ENCODE peak calls at places on chromosomes 6 and 20, in four cellular contexts. W is naive thymus-derived CD4-positive, alpha-beta T cell; J is adrenal gland; I is CD8-positive, alpha-beta T cell. F is an unnamed sample.
A peak's percentile ranks its signal among the peaks of the same experiment; 100 is the strongest.

GRCh38 chr6:106997392-106998257 is 23.1 kb upstream of the CD24 start:
- DNase-seq in W (peak; percentile 32), J (peak; percentile 77), I (no peak), F (no peak)

GRCh38 chr6:157090736-157091135 is 232.6 kb downstream of the TMEM242 start:
- DNase-seq in W (no peak), J (no peak), I (no peak), F (no peak)

GRCh38 chr6:165456327-165456726 is 146.9 kb upstream of the C6orf118 start:
- DNase-seq in W (no peak), J (no peak), I (no peak), F (no peak)

GRCh38 chr6:29553268-29554057 is 6.1 kb downstream of the UBD start:
- DNase-seq in W (peak; percentile 10), J (peak; percentile 56), I (no peak), F (peak; percentile 83)

GRCh38 chr20:31685853-31686641 is 36.6 kb downstream of the BCL2L1 start:
- DNase-seq in W (no peak), J (no peak), I (no peak), F (no peak)

GRCh38 chr20:51275816-51276215 is 252.9 kb upstream of the KCNG1 start:
- DNase-seq in W (no peak), J (no peak), I (no peak), F (no peak)

GRCh38 chr20:49352821-49353220 is 75.0 kb upstream of the ZNFX1 start:
- DNase-seq in W (no peak), J (no peak), I (no peak), F (no peak)

GRCh38 chr6:37141291-37142046 is 28.5 kb upstream of the PIM1 start:
- DNase-seq in W (no peak), J (no peak), I (no peak), F (no peak)

GRCh38 chr6:108902389-108902792 is 54.2 kb downstream of the ARMC2 start:
- DNase-seq in W (no peak), J (no peak), I (no peak), F (no peak)

GRCh38 chr6:15417811-15418210 is 171.9 kb downstream of the JARID2 start:
- DNase-seq in W (no peak), J (no peak), I (no peak), F (no peak)

GRCh38 chr20:44279228-44279627 is 31.8 kb downstream of the FITM2 start:
- DNase-seq in W (no peak), J (peak; percentile 56), I (no peak), F (no peak)

GRCh38 chr6:144286503-144287393 is 1.6 kb downstream of the UTRN start:
- DNase-seq in W (no peak), J (peak; percentile 87), I (no peak), F (peak; percentile 82)

GRCh38 chr6:22106445-22106844 is 190.4 kb downstream of the PRL start:
- DNase-seq in W (no peak), J (no peak), I (no peak), F (no peak)

GRCh38 chr20:36315545-36316351 is 9.6 kb downstream of the DLGAP4 start:
- DNase-seq in W (no peak), J (no peak), I (no peak), F (no peak)

GRCh38 chr20:48017504-48017903 is 232.2 kb upstream of the SULF2 start:
- DNase-seq in W (no peak), J (no peak), I (no peak), F (no peak)

GRCh38 chr6:39007575-39007974 is 41.0 kb upstream of the GLP1R start:
- DNase-seq in W (no peak), J (no peak), I (no peak), F (no peak)

GRCh38 chr20:52847029-52847660 is 125.0 kb upstream of the TSHZ2 start:
- DNase-seq in W (no peak), J (no peak), I (no peak), F (no peak)

GRCh38 chr6:170132011-170132521 is 158.8 kb downstream of the DLL1 start:
- DNase-seq in W (no peak), J (no peak), I (no peak), F (peak; percentile 12)

GRCh38 chr6:74343804-74344203 is 647.8 kb downstream of the CD109 start:
- DNase-seq in W (no peak), J (no peak), I (no peak), F (no peak)

GRCh38 chr20:17531537-17532025 is 402 bp upstream of the BFSP1 start:
- DNase-seq in W (no peak), J (no peak), I (no peak), F (no peak)

GRCh38 chr20:62226707-62227590 is 6.9 kb upstream of the HRH3 start:
- DNase-seq in W (no peak), J (no peak), I (no peak), F (no peak)

GRCh38 chr6:49923826-49924225 is 40.1 kb downstream of the DEFB114 start:
- DNase-seq in W (no peak), J (no peak), I (no peak), F (no peak)

GRCh38 chr20:18404172-18404571 is 62.7 kb downstream of the DZANK1 start:
- DNase-seq in W (no peak), J (no peak), I (no peak), F (no peak)

GRCh38 chr6:87483929-87484328 is 11.2 kb downstream of the SLC35A1 start:
- DNase-seq in W (no peak), J (no peak), I (no peak), F (no peak)

GRCh38 chr6:56864171-56864616 is 90.7 kb upstream of the BEND6 start:
- DNase-seq in W (no peak), J (no peak), I (no peak), F (no peak)

GRCh38 chr20:31675828-31676533 is 38.3 kb downstream of the COX4I2 start:
- DNase-seq in W (peak; percentile 55), J (no peak), I (peak; percentile 6), F (no peak)

GRCh38 chr20:34883087-34883688 is 6.8 kb downstream of the ACSS2 start:
- DNase-seq in W (no peak), J (no peak), I (no peak), F (no peak)

GRCh38 chr20:34884260-34884659 is 7.8 kb downstream of the ACSS2 start:
- DNase-seq in W (no peak), J (no peak), I (no peak), F (no peak)

GRCh38 chr20:34886122-34886521 is 9.7 kb downstream of the ACSS2 start:
- DNase-seq in W (no peak), J (no peak), I (no peak), F (no peak)

GRCh38 chr20:34881689-34882088 is 5.3 kb downstream of the ACSS2 start:
- DNase-seq in W (no peak), J (no peak), I (no peak), F (no peak)

DNA sequence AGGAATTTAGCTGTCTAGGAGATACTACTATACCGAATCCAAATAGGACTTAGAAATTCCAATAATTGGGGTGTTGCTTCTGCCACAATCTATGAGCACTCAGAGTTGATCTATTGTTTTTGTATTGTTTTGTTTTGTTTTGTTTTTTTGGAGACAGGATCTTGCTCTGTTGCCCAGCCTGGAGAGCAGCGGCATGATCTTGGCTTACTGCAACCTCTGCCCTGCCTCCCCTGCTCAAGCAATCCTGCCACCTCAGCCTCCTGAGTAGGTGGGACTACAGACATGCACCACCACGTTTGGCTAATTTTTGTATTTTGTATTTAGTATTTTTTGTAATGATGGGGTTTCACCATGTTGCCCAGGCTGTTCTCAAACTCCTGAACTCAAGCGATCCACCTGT is 7.4 kb downstream of the ACSS2 start:
- DNase-seq in W (no peak), J (no peak), I (no peak), F (no peak)
- H3K9me3 ChIP-seq in W (no peaks in the 10 kb centered on the region), J (no peaks in the 10 kb centered on the region), I (no peaks in the 10 kb centered on the region), F (no peaks in the 10 kb centered on the region)

GRCh38 chr6:12586696-12587095 is 129.9 kb upstream of the PHACTR1 start:
- DNase-seq in W (no peak), J (no peak), I (no peak), F (no peak)

GRCh38 chr6:12585497-12585958 is 131.0 kb upstream of the PHACTR1 start:
- DNase-seq in W (no peak), J (no peak), I (no peak), F (peak; percentile 45)

GRCh38 chr6:12582421-12583110 is 134.0 kb upstream of the PHACTR1 start:
- DNase-seq in W (no peak), J (no peak), I (no peak), F (no peak)

GRCh38 chr6:12587096-12587495 is 129.5 kb upstream of the PHACTR1 start:
- DNase-seq in W (no peak), J (no peak), I (no peak), F (no peak)

GRCh38 chr6:12584631-12585405 is 131.7 kb upstream of the PHACTR1 start:
- DNase-seq in W (no peak), J (no peak), I (no peak), F (no peak)
- H3K9me3 ChIP-seq in W (no peaks in the 10 kb centered on the region), J (no peaks in the 10 kb centered on the region), I (no peaks in the 10 kb centered on the region), F (no peaks in the 10 kb centered on the region)

GRCh38 chr6:168016176-168016620 is 18.7 kb downstream of the KIF25 start:
- DNase-seq in W (no peak), J (no peak), I (no peak), F (no peak)

GRCh38 chr6:168018664-168019063 is 21.2 kb downstream of the KIF25 start:
- DNase-seq in W (no peak), J (no peak), I (no peak), F (no peak)

GRCh38 chr6:168015492-168016175 is 18.2 kb downstream of the KIF25 start:
- DNase-seq in W (no peak), J (no peak), I (no peak), F (no peak)

GRCh38 chr6:168017629-168018028 is 20.2 kb downstream of the KIF25 start:
- DNase-seq in W (no peak), J (no peak), I (no peak), F (no peak)

GRCh38 chr6:168016756-168017525 is 19.5 kb downstream of the KIF25 start:
- DNase-seq in W (no peak), J (no peak), I (no peak), F (peak; percentile 9)
- H3K9me3 ChIP-seq in W (peaks cover 12% of the 10 kb centered on the region), J (no peaks in the 10 kb centered on the region), I (no peaks in the 10 kb centered on the region), F (no peaks in the 10 kb centered on the region)

GRCh38 chr20:60352580-60352979 is 394.4 kb downstream of the CDH26 start:
- DNase-seq in W (no peak), J (no peak), I (no peak), F (no peak)
- H3K9me3 ChIP-seq in W (no peaks in the 10 kb centered on the region), J (no peaks in the 10 kb centered on the region), I (no peaks in the 10 kb centered on the region), F (no peaks in the 10 kb centered on the region)

GRCh38 chr6:167305796-167306195 is 14.7 kb downstream of the UNC93A start:
- DNase-seq in W (no peak), J (no peak), I (no peak), F (no peak)

GRCh38 chr6:167302796-167303195 is 11.7 kb downstream of the UNC93A start:
- DNase-seq in W (no peak), J (no peak), I (no peak), F (no peak)

GRCh38 chr6:167306401-167306998 is 15.4 kb downstream of the UNC93A start:
- DNase-seq in W (no peak), J (no peak), I (no peak), F (no peak)

GRCh38 chr6:167303660-167304625 is 12.8 kb downstream of the UNC93A start:
- DNase-seq in W (no peak), J (no peak), I (no peak), F (no peak)

DNA sequence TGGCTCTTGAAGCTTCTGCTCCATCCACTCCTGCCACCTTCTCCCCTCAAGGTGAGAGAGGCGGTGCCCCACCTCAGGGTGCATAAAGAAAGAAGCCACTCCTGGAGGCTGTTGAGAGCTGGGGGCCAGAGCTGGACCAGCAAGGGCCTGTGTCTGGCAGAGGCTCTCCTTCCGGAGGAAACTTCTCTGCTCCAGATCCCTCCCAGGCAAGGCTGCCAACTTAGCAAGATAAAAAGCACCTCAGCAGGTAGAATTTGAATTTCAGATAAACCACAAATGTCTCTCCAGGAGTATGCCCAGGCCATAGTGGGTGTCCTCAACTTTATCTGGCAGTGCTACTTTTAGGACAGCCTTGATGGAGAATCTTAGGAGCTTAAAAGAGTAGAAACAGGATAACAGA is 13.8 kb downstream of the UNC93A start:
- DNase-seq in W (no peak), J (no peak), I (no peak), F (no peak)
- H3K9me3 ChIP-seq in W (no peaks in the 10 kb centered on the region), J (no peaks in the 10 kb centered on the region), I (no peaks in the 10 kb centered on the region), F (no peaks in the 10 kb centered on the region)